ENCODE peak calls at places on chromosome 19, in four cellular contexts. One of them, this sample, is unnamed.

GRCh38 chr19:8324186-8325050 is 3.1 kb downstream of the RPS28 start:
- DNase-seq in K562: no peak
- DNase-seq in GM12878: no peak
- DNase-seq in A549: no peak
- DNase-seq in this sample: no peak

GRCh38 chr19:56119585-56119978 is 1.5 kb downstream of the ZNF787 start:
- DNase-seq in K562: no peak
- DNase-seq in GM12878: no peak
- DNase-seq in A549: no peak
- DNase-seq in this sample: peak; percentile 35

GRCh38 chr19:51127755-51128154 is 3.0 kb downstream of the SIGLEC9 start:
- DNase-seq in A549: no peak
- DNase-seq in K562: peak; percentile 36
- DNase-seq in GM12878: no peak
- DNase-seq in this sample: no peak

GRCh38 chr19:50669319-50670101 is 20.3 kb downstream of the C19orf81 start:
- DNase-seq in A549: peak; percentile 69
- DNase-seq in GM12878: no peak
- DNase-seq in K562: peak; percentile 68
- DNase-seq in this sample: no peak

GRCh38 chr19:399370-399769 is 9.6 kb downstream of the C2CD4C start:
- DNase-seq in GM12878: no peak
- DNase-seq in K562: no peak
- DNase-seq in A549: no peak
- DNase-seq in this sample: no peak

GRCh38 chr19:21519488-21519887 is 14.1 kb downstream of the ZNF429 start:
- DNase-seq in GM12878: no peak
- DNase-seq in A549: no peak
- DNase-seq in K562: no peak
- DNase-seq in this sample: no peak

GRCh38 chr19:46330319-46330918 is 16.5 kb upstream of the PPP5C start:
- DNase-seq in K562: no peak
- DNase-seq in GM12878: no peak
- DNase-seq in A549: no peak
- DNase-seq in this sample: no peak

GRCh38 chr19:38070573-38070972 is 153.4 kb downstream of the DPF1 start:
- DNase-seq in K562: no peak
- DNase-seq in A549: no peak
- DNase-seq in GM12878: no peak
- DNase-seq in this sample: no peak

GRCh38 chr19:57363734-57364181 is 407 bp downstream of the TRAPPC2B start:
- DNase-seq in K562: no peak
- DNase-seq in GM12878: no peak
- DNase-seq in A549: peak; percentile 27
- DNase-seq in this sample: peak; percentile 16

GRCh38 chr19:5534787-5535586 is 32.8 kb downstream of the TINCR start:
- DNase-seq in GM12878: no peak
- DNase-seq in A549: no peak
- DNase-seq in K562: peak; percentile 68
- DNase-seq in this sample: no peak

GRCh38 chr19:19650331-19650730 is 6.9 kb upstream of the GMIP start:
- DNase-seq in A549: no peak
- DNase-seq in GM12878: no peak
- DNase-seq in K562: no peak
- DNase-seq in this sample: no peak

GRCh38 chr19:53553159-53553558 is 15.2 kb downstream of the ZNF331 start:
- DNase-seq in A549: no peak
- DNase-seq in GM12878: no peak
- DNase-seq in K562: no peak
- DNase-seq in this sample: no peak

GRCh38 chr19:48513289-48514122 is 1.9 kb upstream of the LMTK3 start:
- DNase-seq in A549: peak; percentile 94
- DNase-seq in K562: peak; percentile 67
- DNase-seq in GM12878: no peak
- DNase-seq in this sample: peak; percentile 58

GRCh38 chr19:30593358-30593757 is 221.2 kb downstream of the ZNF536 start:
- DNase-seq in K562: no peak
- DNase-seq in A549: no peak
- DNase-seq in GM12878: no peak
- DNase-seq in this sample: no peak

GRCh38 chr19:31125071-31125470 is 224.2 kb downstream of the TSHZ3 start:
- DNase-seq in GM12878: no peak
- DNase-seq in A549: no peak
- DNase-seq in K562: no peak
- DNase-seq in this sample: no peak

GRCh38 chr19:49344516-49345423 is 9.6 kb downstream of the CD37 start:
- DNase-seq in K562: no peak
- DNase-seq in A549: no peak
- DNase-seq in GM12878: no peak
- DNase-seq in this sample: no peak

GRCh38 chr19:53824134-53824611 is at the start of gene NLRP12:
- DNase-seq in A549: no peak
- DNase-seq in GM12878: no peak
- DNase-seq in K562: no peak
- DNase-seq in this sample: no peak

GRCh38 chr19:29385191-29385795 is 140.5 kb upstream of the VSTM2B start:
- DNase-seq in K562: no peak
- DNase-seq in A549: no peak
- DNase-seq in GM12878: no peak
- DNase-seq in this sample: no peak

GRCh38 chr19:29457413-29457812 is 68.4 kb upstream of the VSTM2B start:
- DNase-seq in K562: no peak
- DNase-seq in A549: no peak
- DNase-seq in GM12878: no peak
- DNase-seq in this sample: no peak

GRCh38 chr19:43570174-43570791 is 5.0 kb downstream of the XRCC1 start:
- DNase-seq in A549: no peak
- DNase-seq in K562: no peak
- DNase-seq in GM12878: no peak
- DNase-seq in this sample: no peak

DNA sequence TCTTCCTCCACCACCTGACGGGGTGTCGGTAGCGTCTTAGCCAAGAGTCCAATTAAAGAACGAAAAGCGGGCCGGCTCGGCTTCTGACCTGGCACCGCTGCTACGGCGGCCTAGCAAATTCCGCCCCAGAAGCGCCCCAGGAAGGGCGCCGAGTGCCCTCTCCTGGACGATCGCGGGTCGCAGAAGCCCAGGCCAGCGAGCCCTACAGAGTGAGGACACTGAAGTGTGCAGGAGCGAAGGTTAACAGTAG is 1.1 kb upstream of the KMT2B start:
- DNase-seq in GM12878: no peak
- DNase-seq in A549: no peak
- DNase-seq in K562: no peak
- DNase-seq in this sample: no peak
- TF ChIP-seq HDAC2 in GM12878: no peak
- TF ChIP-seq HDAC2 in A549: no peak
- TF ChIP-seq HDAC2 in K562: no peak
- TF ChIP-seq HDAC2 in this sample: no peak

DNA sequence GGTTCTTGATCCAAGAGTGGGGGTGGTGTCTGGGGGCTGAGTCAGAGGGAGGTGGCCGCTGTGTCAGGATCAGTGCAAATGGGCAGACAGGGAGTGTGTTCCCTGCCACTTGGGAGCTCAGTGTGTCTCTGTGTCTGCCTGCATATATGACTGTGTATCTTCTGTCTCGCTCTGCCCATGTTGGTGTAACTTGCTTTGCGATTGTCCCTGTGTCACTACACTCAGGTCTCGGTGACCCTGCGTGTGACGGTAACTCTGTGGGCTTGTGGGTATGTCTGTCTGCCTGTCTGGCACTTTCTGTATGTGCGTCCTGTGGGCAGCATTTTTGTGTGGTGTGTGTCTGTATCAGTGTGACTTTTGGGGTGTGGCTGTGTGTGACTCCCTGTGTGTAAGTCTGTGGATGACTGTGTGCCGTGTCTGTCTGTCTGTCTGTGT is 8.2 kb upstream of the ERFL start:
- DNase-seq in K562: no peak
- DNase-seq in GM12878: no peak
- DNase-seq in A549: no peak
- DNase-seq in this sample: no peak
- TF ChIP-seq HDAC2 in K562: no peak
- TF ChIP-seq HDAC2 in GM12878: no peak
- TF ChIP-seq HDAC2 in A549: no peak
- TF ChIP-seq HDAC2 in this sample: no peak

GRCh38 chr19:2477732-2478191 is 1.8 kb downstream of the GADD45B start:
- DNase-seq in A549: no peak
- DNase-seq in GM12878: no peak
- DNase-seq in K562: no peak
- DNase-seq in this sample: no peak
- TF ChIP-seq HDAC2 in A549: no peak
- TF ChIP-seq HDAC2 in GM12878: no peak
- TF ChIP-seq HDAC2 in K562: no peak
- TF ChIP-seq HDAC2 in this sample: no peak

GRCh38 chr19:18401580-18402112 is 4.2 kb upstream of the LRRC25 start:
- DNase-seq in A549: no peak
- DNase-seq in GM12878: no peak
- DNase-seq in K562: peak; percentile 50
- DNase-seq in this sample: peak; percentile 76
- TF ChIP-seq HDAC2 in A549: no peak
- TF ChIP-seq HDAC2 in GM12878: no peak
- TF ChIP-seq HDAC2 in K562: peak; percentile 83
- TF ChIP-seq HDAC2 in this sample: no peak

GRCh38 chr19:1465191-1466016 is 13.6 kb downstream of the C19orf25 start:
- DNase-seq in K562: no peak
- DNase-seq in GM12878: no peak
- DNase-seq in A549: no peak
- DNase-seq in this sample: no peak
- TF ChIP-seq HDAC2 in K562: no peak
- TF ChIP-seq HDAC2 in GM12878: no peak
- TF ChIP-seq HDAC2 in A549: no peak
- TF ChIP-seq HDAC2 in this sample: no peak

GRCh38 chr19:13355356-13355755 is 150.9 kb downstream of the CACNA1A start:
- DNase-seq in A549: no peak
- DNase-seq in GM12878: no peak
- DNase-seq in K562: no peak
- DNase-seq in this sample: no peak
- TF ChIP-seq HDAC2 in A549: no peak
- TF ChIP-seq HDAC2 in GM12878: no peak
- TF ChIP-seq HDAC2 in K562: no peak
- TF ChIP-seq HDAC2 in this sample: no peak

GRCh38 chr19:15466851-15467733 is 2.7 kb upstream of the RASAL3 start:
- DNase-seq in K562: no peak
- DNase-seq in GM12878: peak; percentile 97
- DNase-seq in A549: no peak
- DNase-seq in this sample: no peak

GRCh38 chr19:15467734-15468214 is 3.4 kb upstream of the RASAL3 start:
- DNase-seq in K562: no peak
- DNase-seq in GM12878: no peak
- DNase-seq in A549: no peak
- DNase-seq in this sample: no peak

GRCh38 chr19:15463865-15464371 is 426 bp downstream of the RASAL3 start:
- DNase-seq in GM12878: no peak
- DNase-seq in A549: no peak
- DNase-seq in K562: no peak
- DNase-seq in this sample: no peak

GRCh38 chr19:15461694-15462093 is 2.6 kb downstream of the RASAL3 start:
- DNase-seq in K562: no peak
- DNase-seq in GM12878: no peak
- DNase-seq in A549: no peak
- DNase-seq in this sample: no peak

GRCh38 chr19:15464394-15465385 is at the start of gene RASAL3:
- DNase-seq in A549: no peak
- DNase-seq in K562: no peak
- DNase-seq in GM12878: peak; percentile 51
- DNase-seq in this sample: no peak
- TF ChIP-seq HDAC2 in A549: no peak
- TF ChIP-seq HDAC2 in K562: no peak
- TF ChIP-seq HDAC2 in GM12878: no peak
- TF ChIP-seq HDAC2 in this sample: no peak

DNA sequence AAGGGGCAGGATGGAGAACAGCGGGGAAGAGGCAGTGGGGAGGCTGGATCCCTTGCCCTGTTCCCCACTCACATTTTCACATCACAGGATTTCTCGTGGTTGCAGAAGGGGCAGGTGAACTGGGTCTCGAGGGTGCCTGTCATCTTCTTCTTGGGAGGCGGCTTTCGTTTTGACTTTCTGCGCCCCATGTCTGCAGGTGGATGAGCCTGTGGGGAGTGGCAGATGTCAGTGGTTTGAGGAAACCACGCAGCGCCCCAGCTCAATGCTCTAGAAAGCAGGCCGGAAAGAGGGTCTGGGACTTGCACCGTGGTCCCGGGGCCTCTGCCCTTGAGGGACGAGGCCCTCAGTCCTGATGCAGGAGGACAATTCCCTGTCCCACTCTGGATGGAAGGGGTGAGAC is 4.9 kb downstream of the ELOF1 start:
- DNase-seq in A549: no peak
- DNase-seq in K562: no peak
- DNase-seq in GM12878: peak; percentile 45
- DNase-seq in this sample: no peak
- TF ChIP-seq HDAC2 in A549: no peak
- TF ChIP-seq HDAC2 in K562: no peak
- TF ChIP-seq HDAC2 in GM12878: no peak
- TF ChIP-seq HDAC2 in this sample: no peak